ENCODE peak calls at places on chromosomes 6 and 20, in ten cellular contexts. J is right cardiac atrium; Z is heart right ventricle; H is cardiac fibroblast; X is AG10803; I is aorta; V is adipocyte; K is CD8-positive, alpha-beta T cell; R is OCI-LY7; M is brain microvascular endothelial cell. C is an unnamed sample.

GRCh38 chr6:88870728-88871330 is 92.6 kb downstream of the RNGTT start:
- DNase-seq in J (no peak), Z (no peak), H (peak), X (peak), I (no peak), V (peak), K (peak), R (peak), M (peak), C (peak)

GRCh38 chr6:168280020-168280898 is 39.3 kb downstream of the DACT2 start:
- DNase-seq in J (no peak), Z (no peak), H (no peak), X (no peak), I (no peak), V (no peak), K (no peak), R (no peak), M (no peak), C (no peak)

GRCh38 chr6:6026513-6027205 is 19.9 kb upstream of the NRN1 start:
- DNase-seq in J (no peak), Z (no peak), H (no peak), X (no peak), I (no peak), V (no peak), K (no peak), R (no peak), M (no peak), C (no peak)

GRCh38 chr6:31053873-31054272 is 43.6 kb downstream of the MUC22 start:
- DNase-seq in J (no peak), Z (peak), H (no peak), X (no peak), I (no peak), V (no peak), K (no peak), R (no peak), M (no peak), C (no peak)

GRCh38 chr6:15569035-15569995 is 93.5 kb downstream of the DTNBP1 start:
- DNase-seq in J (no peak), Z (no peak), H (peak), X (no peak), I (no peak), V (no peak), K (no peak), R (no peak), M (no peak), C (no peak)

GRCh38 chr6:143596857-143597256 is 80.9 kb upstream of the PHACTR2 start:
- DNase-seq in J (peak), Z (peak), H (peak), X (peak), I (peak), V (peak), K (no peak), R (no peak), M (peak), C (no peak)

GRCh38 chr6:134073156-134073555 is 20.7 kb upstream of the SLC2A12 start:
- DNase-seq in J (no peak), Z (no peak), H (no peak), X (no peak), I (no peak), V (no peak), K (no peak), R (no peak), M (no peak), C (no peak)

GRCh38 chr6:129555206-129555832 is 154.7 kb downstream of the ARHGAP18 start:
- DNase-seq in J (no peak), Z (no peak), H (peak), X (peak), I (no peak), V (peak), K (no peak), R (no peak), M (no peak), C (peak)

GRCh38 chr6:1612902-1613301 is 3.2 kb downstream of the FOXC1 start:
- DNase-seq in J (no peak), Z (no peak), H (peak), X (peak), I (no peak), V (peak), K (no peak), R (no peak), M (peak), C (peak)

GRCh38 chr20:3685341-3685740 is 3.5 kb upstream of the ADAM33 start:
- DNase-seq in J (no peak), Z (no peak), H (no peak), X (no peak), I (no peak), V (no peak), K (no peak), R (no peak), M (no peak), C (no peak)

GRCh38 chr20:24783631-24784492 is 165.2 kb upstream of the CST7 start:
- DNase-seq in J (no peak), Z (no peak), H (no peak), X (no peak), I (no peak), V (no peak), K (no peak), R (peak), M (no peak), C (no peak)

GRCh38 chr20:4920131-4920530 is 81.2 kb downstream of the SLC23A2 start:
- DNase-seq in J (no peak), Z (no peak), H (no peak), X (peak), I (no peak), V (no peak), K (no peak), R (no peak), M (no peak), C (no peak)

GRCh38 chr6:7673063-7673536 is 52.8 kb upstream of the BMP6 start:
- DNase-seq in J (peak), Z (peak), H (peak), X (peak), I (no peak), V (peak), K (no peak), R (no peak), M (peak), C (peak)

GRCh38 chr6:131643262-131643631 is 6.1 kb downstream of the ENPP3 start:
- DNase-seq in J (no peak), Z (no peak), H (no peak), X (peak), I (no peak), V (no peak), K (no peak), R (no peak), M (no peak), C (no peak)

GRCh38 chr6:107806675-107807074 is 17.4 kb downstream of the SCML4 start:
- DNase-seq in J (no peak), Z (no peak), H (no peak), X (no peak), I (no peak), V (no peak), K (peak), R (no peak), M (no peak), C (no peak)

GRCh38 chr6:139407718-139408222 is 33.3 kb upstream of the CITED2 start:
- DNase-seq in J (no peak), Z (no peak), H (peak), X (peak), I (no peak), V (peak), K (no peak), R (no peak), M (peak), C (peak)

GRCh38 chr6:40542175-40542764 is 44.9 kb downstream of the LRFN2 start:
- DNase-seq in J (no peak), Z (no peak), H (no peak), X (no peak), I (no peak), V (no peak), K (no peak), R (no peak), M (no peak), C (no peak)

GRCh38 chr20:12255571-12255970 is 337.9 kb downstream of the BTBD3 start:
- DNase-seq in J (no peak), Z (no peak), H (peak), X (no peak), I (no peak), V (no peak), K (no peak), R (no peak), M (no peak), C (no peak)

GRCh38 chr20:61733891-61734732 is 331.6 kb downstream of the TAF4 start:
- DNase-seq in J (peak), Z (no peak), H (no peak), X (no peak), I (peak), V (no peak), K (no peak), R (no peak), M (no peak), C (no peak)

GRCh38 chr6:130033999-130034814 is 15.8 kb downstream of the L3MBTL3 start:
- DNase-seq in J (peak), Z (no peak), H (peak), X (peak), I (no peak), V (peak), K (no peak), R (no peak), M (peak), C (peak)

GRCh38 chr20:47241345-47241781 is 115.1 kb downstream of the ZMYND8 start:
- DNase-seq in J (peak), Z (no peak), H (peak), X (peak), I (no peak), V (no peak), K (no peak), R (no peak), M (peak), C (no peak)

GRCh38 chr6:66429220-66429619 is 722.2 kb upstream of the EYS start:
- DNase-seq in J (no peak), Z (no peak), H (peak), X (peak), I (no peak), V (peak), K (no peak), R (no peak), M (no peak), C (no peak)

GRCh38 chr20:63831696-63832686 is 927 bp upstream of the ZBTB46 start:
- DNase-seq in J (peak), Z (peak), H (peak), X (no peak), I (no peak), V (peak), K (no peak), R (no peak), M (no peak), C (peak)

GRCh38 chr20:61698598-61698960 is 367.1 kb downstream of the TAF4 start:
- DNase-seq in J (no peak), Z (no peak), H (no peak), X (no peak), I (no peak), V (no peak), K (no peak), R (no peak), M (no peak), C (no peak)

GRCh38 chr20:43914286-43914685 is 366 bp upstream of the TOX2 start:
- DNase-seq in J (no peak), Z (no peak), H (no peak), X (no peak), I (no peak), V (no peak), K (no peak), R (no peak), M (no peak), C (no peak)

GRCh38 chr6:32989375-32989774 is 20.0 kb downstream of the HLA-DOA start:
- DNase-seq in J (no peak), Z (no peak), H (no peak), X (no peak), I (no peak), V (no peak), K (no peak), R (no peak), M (no peak), C (no peak)

GRCh38 chr20:460180-460579 is 2.2 kb downstream of the TBC1D20 start:
- DNase-seq in J (no peak), Z (no peak), H (no peak), X (no peak), I (no peak), V (no peak), K (no peak), R (no peak), M (no peak), C (no peak)

GRCh38 chr6:81237226-81237625 is 515.3 kb downstream of the TENT5A start:
- DNase-seq in J (no peak), Z (no peak), H (no peak), X (no peak), I (no peak), V (no peak), K (no peak), R (no peak), M (no peak), C (peak)

GRCh38 chr6:100460650-100461204 is 4.0 kb downstream of the SIM1 start:
- DNase-seq in J (no peak), Z (no peak), H (no peak), X (peak), I (no peak), V (no peak), K (no peak), R (no peak), M (no peak), C (no peak)

GRCh38 chr6:20826378-20826777 is 292.1 kb downstream of the CDKAL1 start:
- DNase-seq in J (no peak), Z (no peak), H (peak), X (peak), I (no peak), V (peak), K (no peak), R (no peak), M (peak), C (peak)

GRCh38 chr6:161498359-161498758 is 224.5 kb upstream of the AGPAT4 start:
- DNase-seq in J (no peak), Z (no peak), H (peak), X (peak), I (no peak), V (peak), K (no peak), R (no peak), M (peak), C (peak)

GRCh38 chr20:49948809-49949507 is 12.8 kb downstream of the RNF114 start:
- DNase-seq in J (no peak), Z (no peak), H (peak), X (peak), I (no peak), V (peak), K (no peak), R (no peak), M (peak), C (no peak)

GRCh38 chr6:29827579-29828470 is at the start of gene HLA-G:
- DNase-seq in J (no peak), Z (no peak), H (no peak), X (no peak), I (no peak), V (no peak), K (no peak), R (no peak), M (no peak), C (no peak)
- H3K4me3 ChIP-seq in J (peak), Z (peak), H (peak), X (peak), I (no peak), V (no peak), K (peak), R (no peak), M (no peak), C (peak)

GRCh38 chr20:54174452-54175175 is 828 bp upstream of the CYP24A1 start:
- DNase-seq in J (no peak), Z (no peak), H (peak), X (no peak), I (no peak), V (no peak), K (no peak), R (no peak), M (no peak), C (peak)
- H3K4me3 ChIP-seq in J (no peak), Z (peak), H (no peak), X (no peak), I (no peak), V (peak), K (peak), R (no peak), M (peak), C (no peak)

DNA sequence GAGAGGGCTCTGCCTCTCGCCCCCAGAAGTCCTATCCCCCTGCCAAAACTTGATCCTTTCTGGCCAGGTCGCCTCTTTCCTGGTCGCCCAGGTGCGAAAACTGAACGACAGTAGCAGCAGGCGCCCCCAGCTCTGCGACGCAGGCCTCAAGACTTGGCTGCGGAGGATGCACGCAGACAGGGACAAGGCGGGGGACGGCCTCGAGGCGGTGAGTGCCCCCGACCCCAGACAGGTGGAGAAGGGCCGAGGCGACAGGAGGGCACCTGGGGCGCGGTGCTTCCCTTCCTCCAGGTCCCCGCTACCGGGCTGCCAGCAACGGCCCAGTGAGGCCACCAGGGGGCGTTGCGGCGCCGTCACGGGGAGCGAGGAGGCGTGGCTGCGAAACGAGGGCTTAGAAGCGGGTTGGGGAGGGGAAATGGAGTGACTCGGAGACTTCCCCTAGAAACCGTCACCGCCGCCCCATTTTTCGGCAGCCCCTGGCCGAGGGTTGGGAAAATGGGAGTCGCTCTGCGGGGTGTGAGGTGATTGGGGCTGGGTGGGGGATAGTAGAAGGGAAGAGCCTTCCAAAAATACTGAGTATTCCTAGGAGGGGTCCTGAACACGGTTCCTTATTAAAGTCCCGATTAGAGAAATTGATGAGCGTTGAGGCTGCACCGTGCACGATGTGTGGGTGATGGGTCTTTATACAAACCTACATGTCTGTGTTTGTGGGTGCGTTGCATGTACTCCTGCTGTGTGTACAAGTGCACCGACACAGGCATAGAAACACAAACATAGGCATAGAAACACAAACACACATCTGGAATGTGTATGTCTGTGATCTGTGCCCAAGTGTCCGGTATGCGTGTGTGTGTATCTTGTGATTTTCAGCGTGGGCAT is 44.6 kb downstream of the ARHGAP40 start:
- DNase-seq in J (peak), Z (peak), H (peak), X (peak), I (peak), V (peak), K (peak), R (peak), M (peak), C (peak)
- H3K4me3 ChIP-seq in J (no peak), Z (peak), H (no peak), X (peak), I (no peak), V (peak), K (peak), R (peak), M (peak), C (peak)

DNA sequence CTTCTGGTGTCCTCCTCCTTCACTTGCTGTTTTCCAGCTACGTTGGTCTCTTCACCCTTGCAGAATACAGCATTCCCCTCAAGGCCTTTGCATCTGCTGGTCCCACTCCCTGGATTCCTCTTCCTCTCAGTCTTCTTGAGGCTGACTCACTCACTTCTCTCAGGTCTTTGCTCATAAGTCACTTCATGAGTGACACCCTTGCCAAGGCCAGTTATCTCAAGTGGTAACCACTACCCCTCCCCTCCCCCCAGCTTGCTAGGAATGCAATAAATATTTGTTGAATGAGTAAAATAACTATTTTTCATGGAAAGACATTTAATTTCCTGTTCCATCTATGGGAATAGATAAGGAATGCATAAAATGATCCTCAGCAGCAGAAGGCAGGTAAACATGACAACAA is 131.7 kb downstream of the PLCB4 start:
- DNase-seq in J (no peak), Z (no peak), H (peak), X (peak), I (no peak), V (peak), K (no peak), R (no peak), M (peak), C (peak)
- H3K4me3 ChIP-seq in J (no peak), Z (no peak), H (no peak), X (peak), I (no peak), V (no peak), K (no peak), R (no peak), M (no peak), C (no peak)

C was measured in epithelial cell of esophagus.